ENCODE peak calls at places on chromosome 10, in five cellular contexts. A is heart left ventricle, C is prostate gland, H is stomach, D is ovary. Y is an unnamed sample.

GRCh38 chr10:133466683-133467275 is 13.0 kb downstream of the SCART1 start:
- DNase-seq in A (no peak), C (no peak), H (no peak), D (no peak), Y (no peak)

GRCh38 chr10:129523723-129524316 is 56.8 kb downstream of the MGMT start:
- DNase-seq in A (peak), C (no peak), H (peak), D (no peak), Y (no peak)

GRCh38 chr10:89837173-89838001 is 136.0 kb downstream of the KIF20B start:
- DNase-seq in A (peak), C (peak), H (peak), D (peak), Y (no peak)

GRCh38 chr10:49394933-49395740 is 752 bp downstream of the DRGX start:
- DNase-seq in A (no peak), C (no peak), H (no peak), D (no peak), Y (no peak)

GRCh38 chr10:3787816-3788215 is 2.8 kb upstream of the KLF6 start:
- DNase-seq in A (no peak), C (no peak), H (no peak), D (no peak), Y (no peak)

GRCh38 chr10:7260412-7260900 is 150.4 kb downstream of the SFMBT2 start:
- DNase-seq in A (no peak), C (peak), H (no peak), D (peak), Y (no peak)

GRCh38 chr10:51669041-51669440 is 30.4 kb downstream of the CSTF2T start:
- DNase-seq in A (no peak), C (no peak), H (no peak), D (no peak), Y (no peak)

GRCh38 chr10:22537810-22538209 is 176.6 kb downstream of the PIP4K2A start:
- DNase-seq in A (peak), C (no peak), H (no peak), D (no peak), Y (no peak)

GRCh38 chr10:125882596-125882995 is 1.5 kb upstream of the DHX32 start:
- DNase-seq in A (no peak), C (no peak), H (no peak), D (no peak), Y (no peak)

GRCh38 chr10:88523739-88524400 is 59.2 kb downstream of the RNLS start:
- DNase-seq in A (no peak), C (no peak), H (no peak), D (no peak), Y (no peak)

GRCh38 chr10:98125940-98126631 is 8.4 kb upstream of the R3HCC1L start:
- DNase-seq in A (no peak), C (no peak), H (no peak), D (no peak), Y (no peak)

DNA sequence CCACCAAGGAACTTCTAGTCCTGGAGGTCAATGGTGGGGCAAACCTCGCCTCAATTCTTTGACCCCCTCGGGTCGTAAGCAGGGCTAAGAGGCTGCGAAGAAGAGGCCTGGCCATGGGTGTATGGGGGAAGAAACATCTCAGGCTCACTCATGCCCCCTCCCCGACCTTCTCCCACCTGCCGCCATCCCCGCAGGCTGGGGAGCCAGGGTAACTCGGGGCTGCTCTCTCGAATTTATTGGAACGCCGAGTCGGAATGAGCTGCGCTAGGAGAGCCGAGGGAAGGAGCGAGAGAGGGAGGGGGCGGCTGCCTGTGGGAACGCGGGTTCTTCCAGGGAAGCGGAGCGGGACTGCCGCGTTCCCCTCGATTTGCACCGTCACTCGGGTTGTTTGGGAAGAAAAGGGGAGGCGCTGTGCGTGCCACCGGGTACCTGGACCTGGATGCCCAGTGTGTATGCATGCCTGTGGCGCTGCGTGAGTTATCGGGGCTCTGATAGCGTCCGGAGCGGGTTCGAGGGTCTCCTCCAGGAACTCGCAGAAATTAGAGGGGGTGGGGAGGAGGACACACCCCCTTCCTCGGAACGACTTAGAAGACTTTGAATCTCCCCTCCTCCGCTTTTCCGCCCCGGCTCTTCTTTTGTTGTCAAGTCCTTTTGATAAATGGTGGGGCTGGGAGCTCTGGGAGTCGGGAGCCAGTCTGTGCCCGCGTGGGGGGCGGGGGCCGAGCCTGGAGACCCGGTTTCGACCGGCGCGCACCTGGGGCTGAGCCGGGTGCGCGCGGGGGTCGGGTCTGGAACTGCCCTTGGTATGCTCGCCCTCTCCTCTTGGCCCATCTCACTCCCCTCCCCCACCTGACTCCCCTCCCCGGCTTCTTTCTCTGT is 1.8 kb upstream of the ZNF503 start:
- DNase-seq in A (no peak), C (peak), H (peak), D (peak), Y (peak)
- TF ChIP-seq POLR2A in A (no peak), C (no peak), H (no peak), D (no peak), Y (no peak)

GRCh38 chr10:30192846-30193608 is 133.6 kb upstream of the JCAD start:
- DNase-seq in A (no peak), C (no peak), H (no peak), D (no peak), Y (no peak)
- TF ChIP-seq POLR2A in A (no peak), C (no peak), H (no peak), D (no peak), Y (no peak)

DNA sequence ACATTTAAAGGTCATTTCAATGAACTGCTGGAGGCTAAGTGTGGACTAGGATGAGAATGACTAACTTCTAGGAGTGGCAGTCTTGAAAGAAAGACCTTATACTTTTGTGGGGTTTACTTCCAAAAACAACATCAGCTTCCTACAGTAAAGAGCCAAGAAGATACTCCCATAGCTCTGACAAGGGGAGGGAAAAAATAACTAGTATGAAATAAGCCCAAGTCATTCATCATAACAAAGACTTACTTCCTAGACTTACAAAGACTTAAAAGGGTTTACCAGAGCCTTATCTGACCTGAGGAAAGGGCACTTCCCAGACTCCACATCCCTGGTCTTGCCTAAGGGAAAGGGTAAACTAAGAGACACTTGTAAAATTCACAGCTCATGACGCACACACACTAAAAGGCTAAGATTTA is 31.7 kb downstream of the ARHGAP12 start:
- DNase-seq in A (no peak), C (no peak), H (no peak), D (no peak), Y (no peak)
- TF ChIP-seq POLR2A in A (no peak), C (no peak), H (no peak), D (no peak), Y (no peak)

GRCh38 chr10:119650692-119651513 is at the start of gene BAG3:
- DNase-seq in A (peak), C (peak), H (peak), D (peak), Y (peak)
- TF ChIP-seq POLR2A in A (no peak), C (peak), H (peak), D (peak), Y (peak)

GRCh38 chr10:11017575-11018425 is at the start of gene CELF2:
- DNase-seq in A (peak), C (peak), H (peak), D (peak), Y (peak)
- TF ChIP-seq POLR2A in A (peak), C (no peak), H (no peak), D (no peak), Y (no peak)

GRCh38 chr10:70192325-70192966 is 22.1 kb upstream of the SAR1A start:
- DNase-seq in A (no peak), C (peak), H (peak), D (no peak), Y (no peak)
- TF ChIP-seq POLR2A in A (no peak), C (no peak), H (no peak), D (no peak), Y (no peak)

GRCh38 chr10:45373783-45374450 is at the start of gene ALOX5:
- DNase-seq in A (peak), C (peak), H (peak), D (peak), Y (peak)
- TF ChIP-seq POLR2A in A (no peak), C (peak), H (no peak), D (no peak), Y (peak)

GRCh38 chr10:110395350-110396283 is 90.9 kb upstream of the SMNDC1 start:
- DNase-seq in A (no peak), C (no peak), H (peak), D (no peak), Y (peak)
- TF ChIP-seq POLR2A in A (no peak), C (no peak), H (no peak), D (no peak), Y (no peak)

DNA sequence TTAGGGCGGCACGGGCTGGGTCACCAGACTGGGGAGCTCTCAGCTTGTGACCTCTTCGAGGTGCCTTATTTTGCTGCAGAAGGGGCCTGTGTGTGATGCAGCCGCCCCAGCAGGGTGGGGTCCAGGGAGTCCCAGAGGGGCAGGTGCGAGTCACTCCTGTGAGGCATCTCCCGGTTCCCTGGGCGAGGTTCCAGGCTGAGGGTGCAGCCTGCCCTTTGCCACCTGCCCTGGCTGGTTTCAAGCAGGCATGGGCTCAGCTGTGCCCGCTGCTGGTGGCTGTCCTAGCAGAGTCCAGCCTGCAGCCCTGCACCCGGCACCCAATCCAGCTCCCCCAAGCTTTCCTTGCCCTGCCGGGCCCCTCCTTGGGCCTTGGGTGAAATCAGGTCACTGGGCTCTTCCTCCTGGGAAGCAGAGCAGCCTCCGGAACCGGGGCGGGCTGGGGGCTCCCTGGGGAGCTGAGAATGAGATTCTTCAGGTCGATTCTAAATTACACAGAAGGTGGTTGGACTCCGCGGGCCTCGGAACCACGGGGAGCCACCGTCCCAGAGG is 64.8 kb downstream of the PWWP2B start:
- DNase-seq in A (peak), C (no peak), H (peak), D (peak), Y (peak)
- TF ChIP-seq POLR2A in A (no peak), C (no peak), H (no peak), D (no peak), Y (no peak)

GRCh38 chr10:95818010-95818409 is 62.0 kb downstream of the ENTPD1 start:
- DNase-seq in A (no peak), C (no peak), H (no peak), D (no peak), Y (no peak)
- TF ChIP-seq POLR2A in A (no peak), C (no peak), H (no peak), D (no peak), Y (no peak)